ENCODE peak calls at places on chromosome 1, in four cellular contexts. One of them, this sample, is unnamed.

GRCh38 chr1:198641506-198641905 is 2.7 kb downstream of the PTPRC start:
- DNase-seq in adrenal gland: no peak
- DNase-seq in stomach: no peak
- DNase-seq in NB4: peak
- DNase-seq in this sample: no peak

GRCh38 chr1:156804572-156805243 is 11.9 kb downstream of the SH2D2A start:
- DNase-seq in adrenal gland: no peak
- DNase-seq in stomach: no peak
- DNase-seq in NB4: peak
- DNase-seq in this sample: no peak

GRCh38 chr1:150092180-150092791 is 24.7 kb downstream of the VPS45 start:
- DNase-seq in adrenal gland: no peak
- DNase-seq in stomach: no peak
- DNase-seq in NB4: no peak
- DNase-seq in this sample: no peak

GRCh38 chr1:37931148-37931492 is 15.7 kb downstream of the INPP5B start:
- DNase-seq in adrenal gland: no peak
- DNase-seq in stomach: no peak
- DNase-seq in NB4: no peak
- DNase-seq in this sample: no peak

GRCh38 chr1:116111196-116112021 is at the start of gene MAB21L3:
- DNase-seq in adrenal gland: no peak
- DNase-seq in stomach: no peak
- DNase-seq in NB4: no peak
- DNase-seq in this sample: no peak

GRCh38 chr1:94562502-94563260 is 21.1 kb upstream of the F3 start:
- DNase-seq in adrenal gland: no peak
- DNase-seq in stomach: peak
- DNase-seq in NB4: no peak
- DNase-seq in this sample: no peak

GRCh38 chr1:75134939-75135828 is 996 bp downstream of the LHX8 start:
- DNase-seq in adrenal gland: no peak
- DNase-seq in stomach: no peak
- DNase-seq in NB4: no peak
- DNase-seq in this sample: no peak

GRCh38 chr1:68409426-68409825 is 40.3 kb downstream of the RPE65 start:
- DNase-seq in adrenal gland: no peak
- DNase-seq in stomach: no peak
- DNase-seq in NB4: no peak
- DNase-seq in this sample: no peak

GRCh38 chr1:201888282-201889033 is at the start of gene SHISA4:
- DNase-seq in adrenal gland: peak
- DNase-seq in stomach: peak
- DNase-seq in NB4: no peak
- DNase-seq in this sample: peak

GRCh38 chr1:235946570-235946981 is 79.9 kb upstream of the LYST start:
- DNase-seq in adrenal gland: peak
- DNase-seq in stomach: no peak
- DNase-seq in NB4: peak
- DNase-seq in this sample: no peak

GRCh38 chr1:241603626-241604337 is 36.4 kb downstream of the CHML start:
- DNase-seq in adrenal gland: peak
- DNase-seq in stomach: no peak
- DNase-seq in NB4: no peak
- DNase-seq in this sample: no peak

GRCh38 chr1:151495316-151495715 is 15.9 kb upstream of the CGN start:
- DNase-seq in adrenal gland: no peak
- DNase-seq in stomach: no peak
- DNase-seq in NB4: no peak
- DNase-seq in this sample: no peak

GRCh38 chr1:156936191-156936590 is 15.8 kb downstream of the LRRC71 start:
- DNase-seq in adrenal gland: no peak
- DNase-seq in stomach: no peak
- DNase-seq in NB4: no peak
- DNase-seq in this sample: no peak

GRCh38 chr1:145918992-145919939 is 749 bp upstream of the PEX11B start:
- DNase-seq in adrenal gland: peak
- DNase-seq in stomach: peak
- DNase-seq in NB4: peak
- DNase-seq in this sample: peak

GRCh38 chr1:97050501-97050900 is 328.9 kb downstream of the PTBP2 start:
- DNase-seq in adrenal gland: no peak
- DNase-seq in stomach: no peak
- DNase-seq in NB4: peak
- DNase-seq in this sample: no peak

GRCh38 chr1:1230656-1231399 is 973 bp downstream of the SDF4 start:
- DNase-seq in adrenal gland: no peak
- DNase-seq in stomach: no peak
- DNase-seq in NB4: peak
- DNase-seq in this sample: no peak

GRCh38 chr1:223720987-223721591 is 8.8 kb downstream of the CAPN2 start:
- DNase-seq in adrenal gland: peak
- DNase-seq in stomach: peak
- DNase-seq in NB4: no peak
- DNase-seq in this sample: no peak

GRCh38 chr1:204491653-204492052 is 3.0 kb downstream of the PIK3C2B start:
- DNase-seq in adrenal gland: no peak
- DNase-seq in stomach: no peak
- DNase-seq in NB4: no peak
- DNase-seq in this sample: no peak
- TF ChIP-seq POLR2A in adrenal gland: no peak
- TF ChIP-seq POLR2A in stomach: no peak
- TF ChIP-seq POLR2A in NB4: no peak
- TF ChIP-seq POLR2A in this sample: no peak

DNA sequence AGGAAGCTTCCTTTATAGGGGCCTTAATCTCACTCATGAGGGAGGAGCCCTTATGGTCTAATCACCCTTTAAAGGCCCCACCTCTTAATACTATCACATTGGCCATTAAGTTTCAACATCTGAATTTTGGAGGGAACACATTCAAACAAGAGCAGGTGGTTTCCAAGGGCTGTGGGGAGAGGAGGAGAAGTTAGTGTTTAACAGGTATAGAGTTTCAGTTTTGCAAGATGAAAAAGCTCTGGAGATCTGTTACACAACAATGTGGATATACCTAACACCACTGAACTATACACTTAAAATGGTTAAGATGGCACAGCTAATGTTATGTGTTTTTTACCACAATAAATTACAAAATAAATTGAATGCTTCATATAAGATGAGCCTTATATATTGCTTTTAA is 113.4 kb upstream of the DNAH14 start:
- DNase-seq in adrenal gland: no peak
- DNase-seq in stomach: no peak
- DNase-seq in NB4: no peak
- DNase-seq in this sample: no peak
- TF ChIP-seq CTCF in adrenal gland: no peak
- TF ChIP-seq CTCF in stomach: no peak
- TF ChIP-seq CTCF in NB4: no peak
- TF ChIP-seq CTCF in this sample: no peak

GRCh38 chr1:167631386-167631941 is 1.4 kb downstream of the RCSD1 start:
- DNase-seq in adrenal gland: no peak
- DNase-seq in stomach: no peak
- DNase-seq in NB4: no peak
- DNase-seq in this sample: no peak
- H3K4me3 ChIP-seq in adrenal gland: no peak
- H3K4me3 ChIP-seq in stomach: peak
- H3K4me3 ChIP-seq in NB4: peak
- H3K4me3 ChIP-seq in this sample: peak

GRCh38 chr1:9538669-9539164 is 548 bp upstream of the SLC25A33 start:
- DNase-seq in adrenal gland: no peak
- DNase-seq in stomach: no peak
- DNase-seq in NB4: no peak
- DNase-seq in this sample: peak

GRCh38 chr1:9542425-9542824 is 3.2 kb downstream of the SLC25A33 start:
- DNase-seq in adrenal gland: no peak
- DNase-seq in stomach: no peak
- DNase-seq in NB4: peak
- DNase-seq in this sample: no peak

GRCh38 chr1:9539165-9539828 is at the start of gene SLC25A33:
- DNase-seq in adrenal gland: peak
- DNase-seq in stomach: peak
- DNase-seq in NB4: peak
- DNase-seq in this sample: peak

GRCh38 chr1:9537863-9538668 is 1.2 kb upstream of the SLC25A33 start:
- DNase-seq in adrenal gland: no peak
- DNase-seq in stomach: peak
- DNase-seq in NB4: no peak
- DNase-seq in this sample: no peak

DNA sequence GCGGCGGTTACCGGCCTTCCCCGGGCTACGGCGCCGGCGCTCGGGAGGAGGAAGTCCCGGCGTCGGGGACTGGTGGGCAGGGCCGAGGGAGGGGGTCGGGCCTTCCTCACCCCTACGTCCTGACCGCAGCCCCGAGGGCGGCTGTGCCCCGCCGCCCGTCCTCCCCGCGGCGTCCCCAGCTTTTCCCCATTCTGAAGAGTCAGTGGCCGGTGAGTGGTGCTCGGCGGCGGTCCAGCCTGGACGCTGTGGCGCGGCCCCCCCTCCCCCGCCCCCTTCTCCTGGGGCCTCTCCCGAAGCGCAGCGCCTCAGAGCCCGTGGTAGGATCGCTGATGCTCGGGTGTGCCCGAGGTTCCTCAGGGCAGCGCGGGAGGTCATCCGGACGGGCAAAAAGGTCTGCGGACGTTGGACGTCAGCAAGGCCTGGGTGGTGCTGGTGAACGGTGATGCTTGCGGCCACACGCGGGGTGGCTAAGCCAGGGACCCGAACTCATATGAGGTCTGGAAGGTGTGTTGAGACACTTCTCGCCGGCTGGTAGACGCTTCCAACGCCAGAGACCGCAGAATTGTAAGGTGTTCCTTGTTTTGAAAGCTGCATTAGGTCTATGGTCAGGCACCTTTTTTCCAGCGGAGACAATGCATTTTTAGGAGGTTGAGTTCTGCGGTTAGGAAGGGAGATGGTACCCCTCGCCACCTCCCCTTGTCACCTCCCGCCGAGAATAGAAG is 725 bp downstream of the SLC25A33 start:
- DNase-seq in adrenal gland: peak
- DNase-seq in stomach: peak
- DNase-seq in NB4: peak
- DNase-seq in this sample: peak
- TF ChIP-seq POLR2A in adrenal gland: no peak
- TF ChIP-seq POLR2A in stomach: no peak
- TF ChIP-seq POLR2A in NB4: no peak
- TF ChIP-seq POLR2A in this sample: no peak

GRCh38 chr1:26897351-26897750 is 2.9 kb downstream of the GPATCH3 start:
- DNase-seq in adrenal gland: no peak
- DNase-seq in stomach: no peak
- DNase-seq in NB4: no peak
- DNase-seq in this sample: no peak

GRCh38 chr1:26900001-26900814 is at the start of gene GPATCH3:
- DNase-seq in adrenal gland: peak
- DNase-seq in stomach: peak
- DNase-seq in NB4: peak
- DNase-seq in this sample: peak

DNA sequence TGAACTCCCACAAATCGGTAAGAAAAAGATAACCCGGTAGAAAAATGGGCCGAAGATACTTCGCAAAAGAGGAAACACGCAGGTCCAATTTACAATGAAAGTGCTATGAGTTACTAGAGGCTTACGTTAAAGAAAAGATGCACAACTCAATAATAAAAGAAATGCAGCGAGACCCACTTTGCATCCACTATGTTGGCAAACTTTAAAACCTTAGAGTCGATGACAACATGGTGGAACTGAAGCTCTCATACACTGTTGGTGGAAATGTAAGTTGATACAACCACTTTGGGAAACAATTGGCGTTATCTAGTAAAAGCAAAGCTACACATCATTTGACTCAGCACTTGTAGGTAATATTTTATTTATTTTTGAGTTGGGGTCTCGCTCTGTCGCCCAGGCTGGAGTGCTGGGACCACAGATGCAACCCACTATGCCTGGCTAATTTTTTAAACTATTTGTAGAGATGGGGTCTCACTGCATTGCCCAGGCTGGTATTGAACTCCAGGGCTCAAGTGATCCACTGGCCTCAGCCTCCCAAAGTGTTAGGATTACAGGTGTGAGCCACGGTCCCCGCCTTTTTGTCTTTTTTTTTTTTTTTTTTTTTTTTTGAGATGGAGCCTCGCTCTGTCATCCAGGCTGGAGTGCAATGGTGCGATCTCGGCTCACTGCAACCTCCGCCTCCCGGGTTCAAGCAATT is 696 bp upstream of the GPATCH3 start:
- DNase-seq in adrenal gland: no peak
- DNase-seq in stomach: no peak
- DNase-seq in NB4: no peak
- DNase-seq in this sample: peak
- TF ChIP-seq CTCF in adrenal gland: no peak
- TF ChIP-seq CTCF in stomach: no peak
- TF ChIP-seq CTCF in NB4: no peak
- TF ChIP-seq CTCF in this sample: no peak

DNA sequence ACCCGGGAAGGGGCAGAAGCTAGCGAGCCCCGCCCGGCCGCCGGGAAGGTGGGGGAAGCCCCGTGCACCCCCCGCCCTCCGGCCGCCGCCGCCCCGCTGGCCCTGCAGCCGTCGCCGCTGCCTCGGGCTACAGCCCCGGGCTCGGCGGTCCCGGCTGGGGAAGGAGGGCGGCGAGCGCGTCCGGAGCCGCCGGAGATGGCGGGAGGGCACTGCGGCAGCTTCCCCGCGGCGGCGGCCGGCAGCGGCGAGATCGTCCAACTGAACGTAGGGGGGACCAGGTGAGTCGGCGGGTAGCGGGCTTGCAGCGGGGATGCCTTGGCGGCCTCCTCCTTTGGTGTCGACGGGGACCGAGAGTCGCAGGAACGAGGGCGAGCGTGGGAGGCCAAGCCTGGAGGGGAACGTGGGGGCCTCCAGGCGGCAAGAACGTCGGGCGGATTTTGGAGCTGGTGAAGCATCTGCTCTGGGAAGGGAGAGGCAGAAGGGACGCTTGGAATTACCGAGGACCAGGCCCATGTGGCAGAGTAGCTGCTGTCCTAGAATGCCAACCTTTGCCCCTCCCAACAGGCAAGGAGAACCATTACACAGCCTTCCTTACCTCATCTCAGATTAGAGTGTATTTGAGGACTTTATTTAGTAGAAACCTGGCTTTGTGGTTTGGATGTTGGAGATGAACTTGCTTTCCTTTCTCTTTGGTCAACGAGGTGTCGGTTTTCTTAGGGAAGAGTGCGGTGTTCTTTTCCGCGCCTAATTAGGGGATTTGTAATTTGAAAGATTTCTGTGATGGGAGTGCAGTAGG is 585 bp downstream of the KCTD3 start:
- DNase-seq in adrenal gland: peak
- DNase-seq in stomach: no peak
- DNase-seq in NB4: peak
- DNase-seq in this sample: peak
- H3K4me3 ChIP-seq in adrenal gland: peak
- H3K4me3 ChIP-seq in stomach: peak
- H3K4me3 ChIP-seq in NB4: peak
- H3K4me3 ChIP-seq in this sample: peak